ENCODE peak calls at places on chromosomes 5 and 9, in five cellular contexts. K is stimulated activated CD8-positive, alpha-beta memory T cell treated with anti-CD3 and anti-CD28 coated beads, Interleukin-15, amount 100 ng/mL, for 24 hours; S is Kasumi-1; J is EL; F is activated CD4-positive, alpha-beta memory T cell treated with anti-CD3 and anti-CD28 coated beads, Interleukin-2, amount 10 ng/mL, durations not matched to agents 7 days and 5 days. T is an unnamed sample.

GRCh38 chr9:127021664-127022337 is 100.6 kb downstream of the ANGPTL2 start:
- DNase-seq in K (no peak), S (no peak), J (peak), F (no peak), T (no peak)

GRCh38 chr5:71865665-71866320 is 146.7 kb downstream of the CARTPT start:
- DNase-seq in K (no peak), S (no peak), J (no peak), F (no peak), T (no peak)

GRCh38 chr9:70013598-70014196 is 30.0 kb upstream of the MAMDC2 start:
- DNase-seq in K (no peak), S (no peak), J (peak), F (no peak), T (no peak)

GRCh38 chr5:40046792-40047191 is 622.0 kb upstream of the DAB2 start:
- DNase-seq in K (no peak), S (no peak), J (peak), F (no peak), T (no peak)

GRCh38 chr5:156824800-156825199 is 25.3 kb upstream of the PPP1R2B start:
- DNase-seq in K (no peak), S (no peak), J (no peak), F (no peak), T (no peak)

GRCh38 chr9:18979367-18979766 is 53.6 kb downstream of the SAXO1 start:
- DNase-seq in K (no peak), S (no peak), J (peak), F (no peak), T (no peak)

GRCh38 chr9:114538241-114538640 is 33.0 kb upstream of the WHRN start:
- DNase-seq in K (no peak), S (peak), J (no peak), F (peak), T (no peak)

GRCh38 chr5:116626272-116626723 is 51.7 kb upstream of the SEMA6A start:
- DNase-seq in K (no peak), S (no peak), J (peak), F (no peak), T (peak)

GRCh38 chr9:10804486-10804885 is 191.7 kb upstream of the PTPRD start:
- DNase-seq in K (no peak), S (no peak), J (no peak), F (no peak), T (no peak)

GRCh38 chr5:177328545-177329231 is 17.0 kb upstream of the MXD3 start:
- DNase-seq in K (no peak), S (no peak), J (no peak), F (no peak), T (no peak)

T was measured in breast epithelium.